ENCODE peak calls at places on chromosomes 3 and 15, in seven cellular contexts. K, Q, G, W, I, A and S are unnamed samples.

GRCh38 chr3:188531210-188531609 is 377.3 kb downstream of the LPP start:
- DNase-seq in K (peak; percentile 74), Q (no peak), G (no peak), W (no peak), I (no peak), A (no peak), S (no peak)

GRCh38 chr15:63501256-63502089 is 2.9 kb upstream of the USP3 start:
- DNase-seq in K (peak; percentile 96), Q (peak; percentile 62), G (no peak), W (no peak), I (peak; percentile 77), A (peak; percentile 90), S (peak; percentile 89)

GRCh38 chr3:21417991-21418390 is 333.0 kb downstream of the ZNF385D start:
- DNase-seq in K (peak; percentile 66), Q (no peak), G (no peak), W (no peak), I (no peak), A (no peak), S (no peak)

GRCh38 chr3:178669758-178670157 is 133.5 kb downstream of the KCNMB2 start:
- DNase-seq in K (no peak), Q (no peak), G (no peak), W (no peak), I (no peak), A (no peak), S (no peak)

GRCh38 chr3:173502983-173503568 is 105.5 kb downstream of the NLGN1 start:
- DNase-seq in K (peak; percentile 49), Q (no peak), G (no peak), W (no peak), I (no peak), A (no peak), S (no peak)

GRCh38 chr3:45545476-45545875 is 49.1 kb upstream of the LIMD1 start:
- DNase-seq in K (peak; percentile 67), Q (no peak), G (no peak), W (no peak), I (peak; percentile 83), A (no peak), S (no peak)

GRCh38 chr3:37711721-37712120 is 150.0 kb upstream of the CTDSPL start:
- DNase-seq in K (no peak), Q (no peak), G (no peak), W (no peak), I (no peak), A (no peak), S (no peak)

GRCh38 chr15:74497584-74497983 is 36.6 kb upstream of the UBL7 start:
- DNase-seq in K (no peak), Q (no peak), G (no peak), W (no peak), I (no peak), A (no peak), S (no peak)

GRCh38 chr3:16866447-16867025 is 18.2 kb upstream of the PLCL2 start:
- DNase-seq in K (peak; percentile 69), Q (no peak), G (no peak), W (peak; percentile 25), I (no peak), A (no peak), S (no peak)

GRCh38 chr15:100515758-100516157 is 13.0 kb downstream of the CERS3 start:
- DNase-seq in K (peak; percentile 6), Q (no peak), G (no peak), W (no peak), I (peak; percentile 22), A (no peak), S (no peak)

GRCh38 chr15:71626596-71627088 is 183.7 kb upstream of the NR2E3 start:
- DNase-seq in K (no peak), Q (no peak), G (no peak), W (no peak), I (no peak), A (no peak), S (no peak)

GRCh38 chr3:98784666-98785600 is 21.8 kb downstream of the ST3GAL6 start:
- DNase-seq in K (peak; percentile 83), Q (no peak), G (no peak), W (no peak), I (no peak), A (no peak), S (no peak)
- H3K4me3 ChIP-seq in K (no peak overlapping the region), Q (no peak overlapping the region), G (no peak overlapping the region), W (no peak overlapping the region), I (no peak overlapping the region), A (no peak overlapping the region), S (no peak overlapping the region)

GRCh38 chr3:194307849-194308248 is 43.3 kb downstream of the CPN2 start:
- DNase-seq in K (no peak), Q (no peak), G (no peak), W (no peak), I (no peak), A (peak; percentile 35), S (no peak)

GRCh38 chr3:194308635-194309213 is 42.4 kb downstream of the CPN2 start:
- DNase-seq in K (no peak), Q (no peak), G (no peak), W (no peak), I (no peak), A (peak; percentile 2), S (no peak)

GRCh38 chr3:194306109-194306686 is 44.9 kb downstream of the CPN2 start:
- DNase-seq in K (no peak), Q (no peak), G (no peak), W (peak; percentile 51), I (no peak), A (peak; percentile 53), S (no peak)

GRCh38 chr3:194305356-194306108 is 45.6 kb downstream of the CPN2 start:
- DNase-seq in K (no peak), Q (peak; percentile 28), G (no peak), W (no peak), I (no peak), A (peak; percentile 40), S (no peak)

DNA sequence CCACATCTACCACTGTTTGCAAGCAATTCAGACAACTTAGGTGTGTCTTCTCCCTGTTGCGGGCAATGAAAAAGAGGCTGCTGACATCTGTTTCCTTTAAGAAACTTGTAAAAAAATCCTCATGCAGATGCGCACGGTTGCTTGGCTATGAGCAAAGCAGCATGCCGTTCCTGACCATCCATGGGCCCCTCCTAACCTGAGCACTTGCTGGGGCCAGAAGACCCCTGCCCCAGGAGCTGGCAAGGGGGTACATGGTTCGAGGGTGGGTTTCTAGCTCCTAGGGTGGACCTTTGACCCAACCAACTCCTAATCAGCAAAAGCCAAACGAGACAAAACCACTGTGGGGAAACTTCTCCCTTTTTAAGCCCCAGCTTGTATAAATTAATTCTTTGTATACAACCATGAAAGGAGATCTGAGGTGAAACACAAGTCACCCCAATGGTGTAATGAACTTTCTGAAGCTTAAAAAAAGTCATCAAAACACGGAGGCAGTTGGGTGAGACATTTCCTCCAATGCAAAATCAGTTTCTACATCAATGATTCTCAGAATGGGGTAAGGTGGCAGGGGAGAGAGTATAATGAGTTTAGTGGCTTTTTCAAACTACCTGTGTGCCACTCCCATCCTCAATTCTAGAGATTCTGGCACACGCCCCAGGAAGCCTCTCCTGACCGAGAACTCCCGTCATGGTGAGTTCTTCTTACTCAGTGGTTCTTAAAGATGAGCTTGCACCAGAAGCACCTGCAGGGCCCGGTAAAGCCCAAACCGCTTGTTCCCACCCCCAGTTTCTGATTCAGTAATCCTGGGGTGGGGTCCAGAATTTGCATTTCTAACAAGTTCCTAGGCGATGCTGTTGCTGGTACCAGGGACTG is 44.1 kb downstream of the CPN2 start:
- DNase-seq in K (no peak), Q (no peak), G (no peak), W (no peak), I (no peak), A (peak; percentile 33), S (no peak)
- H3K4me1 ChIP-seq in K (no peaks in the 10 kb centered on the region), Q (peaks cover 31% of the 10 kb centered on the region), G (peaks cover 3% of the 10 kb centered on the region), W (peaks cover 38% of the 10 kb centered on the region), I (no peaks in the 10 kb centered on the region), A (peaks cover 13% of the 10 kb centered on the region), S (peaks cover 3% of the 10 kb centered on the region)

GRCh38 chr15:45116006-45116481 is 1.9 kb downstream of the DUOXA2 start:
- DNase-seq in K (no peak), Q (no peak), G (no peak), W (no peak), I (no peak), A (peak; percentile 47), S (no peak)

GRCh38 chr15:45113380-45113990 is 487 bp downstream of the DUOX2 start:
- DNase-seq in K (no peak), Q (no peak), G (peak; percentile 60), W (no peak), I (no peak), A (peak; percentile 44), S (no peak)

GRCh38 chr15:45114076-45114750 is at the start of the genes DUOX2 and DUOXA2:
- DNase-seq in K (no peak), Q (peak; percentile 31), G (no peak), W (no peak), I (no peak), A (peak; percentile 64), S (no peak)

GRCh38 chr15:45115312-45115820 is 1.2 kb downstream of the DUOXA2 start:
- DNase-seq in K (no peak), Q (no peak), G (no peak), W (no peak), I (no peak), A (peak; percentile 53), S (peak; percentile 24)

DNA sequence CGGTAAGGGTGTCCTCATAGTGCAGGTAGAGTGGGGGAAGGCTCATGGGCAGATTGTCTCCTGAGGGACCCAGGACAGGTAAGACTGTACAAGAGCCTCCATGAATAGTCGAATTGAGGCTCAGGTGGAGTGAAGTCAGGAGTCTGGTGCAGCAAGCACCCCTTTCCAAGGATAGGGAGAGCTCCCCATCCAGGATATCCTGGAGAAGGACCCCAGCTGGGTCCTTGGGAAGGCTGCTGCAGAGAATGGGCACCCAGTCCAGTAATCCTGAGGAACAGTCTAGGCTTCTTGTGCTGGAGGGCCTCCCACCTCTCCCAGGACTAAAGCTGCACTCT is 592 bp downstream of the DUOXA2 start:
- DNase-seq in K (no peak), Q (no peak), G (no peak), W (no peak), I (no peak), A (peak; percentile 44), S (no peak)
- H3K27me3 ChIP-seq in K (peaks cover 70% of the 10 kb centered on the region), Q (peaks cover 98% of the 10 kb centered on the region), G (peaks cover 87% of the 10 kb centered on the region), W (peaks cover 60% of the 10 kb centered on the region), I (peaks cover 79% of the 10 kb centered on the region), A (peaks cover 74% of the 10 kb centered on the region), S (peaks cover 75% of the 10 kb centered on the region)

GRCh38 chr3:138950006-138950644 is 3.1 kb downstream of the FOXL2NB start:
- DNase-seq in K (peak; percentile 79), Q (peak; percentile 73), G (peak; percentile 73), W (no peak), I (no peak), A (no peak), S (no peak)

GRCh38 chr3:138948371-138949001 is 1.5 kb downstream of the FOXL2NB start:
- DNase-seq in K (no peak), Q (peak; percentile 71), G (no peak), W (no peak), I (no peak), A (no peak), S (no peak)

GRCh38 chr3:138949002-138949418 is 2.0 kb downstream of the FOXL2NB start:
- DNase-seq in K (no peak), Q (peak; percentile 94), G (peak; percentile 67), W (no peak), I (no peak), A (no peak), S (no peak)

GRCh38 chr3:138949445-138950005 is 2.5 kb downstream of the FOXL2NB start:
- DNase-seq in K (no peak), Q (no peak), G (peak; percentile 67), W (no peak), I (no peak), A (no peak), S (no peak)

DNA sequence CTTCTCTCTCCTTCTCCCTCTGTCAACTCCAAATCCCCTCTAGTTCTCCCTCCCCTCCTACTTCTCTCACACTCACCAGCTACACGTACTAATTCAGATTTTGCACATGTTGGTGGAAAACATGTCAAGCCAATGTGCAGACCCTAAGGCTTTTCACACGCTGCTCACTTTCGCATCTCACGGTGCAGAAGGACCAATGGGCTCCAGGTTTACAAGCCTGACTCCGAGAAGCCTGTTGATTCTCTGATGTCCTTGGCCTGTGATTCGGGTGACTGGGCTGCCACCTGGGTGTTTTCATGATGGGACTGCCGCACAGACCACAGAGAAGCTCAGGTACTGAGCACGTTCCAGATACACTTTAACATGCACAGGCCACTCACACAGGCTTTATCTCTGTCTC is 3.7 kb downstream of the FOXL2NB start:
- DNase-seq in K (no peak), Q (no peak), G (peak; percentile 43), W (no peak), I (no peak), A (no peak), S (no peak)
- H3K4me3 ChIP-seq in K (no peak overlapping the region), Q (peak overlapping the region; percentile 73), G (no peak overlapping the region), W (no peak overlapping the region), I (no peak overlapping the region), A (no peak overlapping the region), S (no peak overlapping the region)